ENCODE peak calls at places on chromosome 16, in five cellular contexts. T is foreskin keratinocyte, B is NT2/D1, V is mesenchymal stem cell, L is cardiac muscle cell. M is an unnamed sample.

GRCh38 chr16:4176794-4177438 is 60.7 kb upstream of the ADCY9 start:
- DNase-seq in T (peak; percentile 52), B (no peak), V (peak; percentile 49), L (no peak), M (no peak)

GRCh38 chr16:7025616-7026190 is 306.9 kb upstream of the RBFOX1 start:
- DNase-seq in T (no peak), B (peak; percentile 89), V (no peak), L (peak; percentile 89), M (peak; percentile 39)

GRCh38 chr16:27398894-27399853 is 2.8 kb upstream of the IL21R start:
- DNase-seq in T (no peak), B (no peak), V (no peak), L (no peak), M (no peak)

GRCh38 chr16:4465977-4466779 is 8.2 kb downstream of the NMRAL1 start:
- DNase-seq in T (no peak), B (no peak), V (no peak), L (no peak), M (no peak)

GRCh38 chr16:13798211-13798610 is 121.7 kb upstream of the ERCC4 start:
- DNase-seq in T (no peak), B (no peak), V (no peak), L (no peak), M (no peak)

GRCh38 chr16:19223235-19223847 is 55.3 kb downstream of the SYT17 start:
- DNase-seq in T (peak; percentile 9), B (peak; percentile 50), V (no peak), L (peak; percentile 14), M (no peak)

GRCh38 chr16:70466812-70467090 is 12.4 kb downstream of the FCSK start:
- DNase-seq in T (no peak), B (no peak), V (no peak), L (no peak), M (no peak)

GRCh38 chr16:52450906-52451305 is 96.0 kb downstream of the TOX3 start:
- DNase-seq in T (no peak), B (no peak), V (no peak), L (no peak), M (no peak)

GRCh38 chr16:48409839-48410610 is 24.8 kb upstream of the SIAH1 start:
- DNase-seq in T (peak; percentile 72), B (no peak), V (peak; percentile 93), L (no peak), M (no peak)

GRCh38 chr16:57093845-57094564 is 1.6 kb downstream of the CPNE2 start:
- DNase-seq in T (no peak), B (no peak), V (no peak), L (no peak), M (no peak)

GRCh38 chr16:46629331-46629843 is 8.2 kb upstream of the SHCBP1 start:
- DNase-seq in T (peak; percentile 46), B (no peak), V (peak; percentile 74), L (peak; percentile 18), M (no peak)

GRCh38 chr16:82995927-82996441 is 369.2 kb downstream of the CDH13 start:
- DNase-seq in T (peak; percentile 66), B (no peak), V (peak; percentile 93), L (no peak), M (no peak)

GRCh38 chr16:18932243-18932997 is 6.2 kb upstream of the SMG1 start:
- DNase-seq in T (no peak), B (no peak), V (no peak), L (peak; percentile 32), M (peak; percentile 82)

GRCh38 chr16:58046936-58047335 is 21.4 kb downstream of the MMP15 start:
- DNase-seq in T (no peak), B (no peak), V (no peak), L (no peak), M (no peak)

GRCh38 chr16:333406-334094 is 19.0 kb downstream of the AXIN1 start:
- DNase-seq in T (no peak), B (no peak), V (no peak), L (no peak), M (no peak)

GRCh38 chr16:8975039-8975438 is 11.3 kb upstream of the USP7 start:
- DNase-seq in T (no peak), B (no peak), V (no peak), L (no peak), M (no peak)

GRCh38 chr16:20956319-20956718 is 55.7 kb downstream of the LYRM1 start:
- DNase-seq in T (no peak), B (no peak), V (peak; percentile 18), L (no peak), M (no peak)

GRCh38 chr16:28217326-28217725 is 5.6 kb upstream of the XPO6 start:
- DNase-seq in T (no peak), B (no peak), V (no peak), L (no peak), M (no peak)

GRCh38 chr16:51507286-51507685 is 356.2 kb upstream of the SALL1 start:
- DNase-seq in T (no peak), B (no peak), V (no peak), L (no peak), M (no peak)

GRCh38 chr16:23952128-23953041 is 116.6 kb downstream of the PRKCB start:
- DNase-seq in T (no peak), B (peak; percentile 23), V (no peak), L (peak; percentile 39), M (no peak)

GRCh38 chr16:65312071-65312470 is 190.2 kb upstream of the CDH11 start:
- DNase-seq in T (no peak), B (no peak), V (peak; percentile 35), L (no peak), M (no peak)

GRCh38 chr16:57699481-57699880 is 4.9 kb downstream of the DRC7 start:
- DNase-seq in T (no peak), B (no peak), V (no peak), L (no peak), M (no peak)

GRCh38 chr16:49458656-49459445 is 85.2 kb downstream of the C16orf78 start:
- DNase-seq in T (no peak), B (no peak), V (no peak), L (no peak), M (peak; percentile 34)

GRCh38 chr16:8951447-8952280 is 12.0 kb downstream of the USP7 start:
- DNase-seq in T (no peak), B (no peak), V (no peak), L (no peak), M (no peak)

GRCh38 chr16:25855818-25856217 is 164.1 kb downstream of the HS3ST4 start:
- DNase-seq in T (no peak), B (peak; percentile 68), V (no peak), L (no peak), M (no peak)

GRCh38 chr16:79825002-79825401 is 224.5 kb upstream of the MAF start:
- DNase-seq in T (no peak), B (no peak), V (no peak), L (no peak), M (no peak)

GRCh38 chr16:71421911-71422310 is 19.9 kb downstream of the TLE7 start:
- DNase-seq in T (peak; percentile 21), B (no peak), V (no peak), L (peak; percentile 16), M (no peak)

GRCh38 chr16:60413969-60414368 is 1622.3 kb downstream of the CDH8 start:
- DNase-seq in T (no peak), B (peak; percentile 16), V (no peak), L (peak; percentile 36), M (no peak)

GRCh38 chr16:66171578-66171977 is 194.9 kb upstream of the CDH5 start:
- DNase-seq in T (no peak), B (no peak), V (no peak), L (no peak), M (no peak)

GRCh38 chr16:3067929-3068288 is 2.5 kb downstream of the IL32 start:
- DNase-seq in T (no peak), B (no peak), V (no peak), L (no peak), M (no peak)

GRCh38 chr16:55508271-55508921 is 476 bp upstream of the LPCAT2 start:
- DNase-seq in T (no peak), B (no peak), V (no peak), L (no peak), M (no peak)

GRCh38 chr16:22316411-22316811 is 19.2 kb downstream of the POLR3E start:
- DNase-seq in T (no peak), B (no peak), V (no peak), L (no peak), M (no peak)

GRCh38 chr16:85750827-85751641 is at the start of gene C16orf74:
- DNase-seq in T (peak; percentile 45), B (no peak), V (peak; percentile 57), L (peak; percentile 79), M (no peak)

GRCh38 chr16:80283450-80284392 is 257.1 kb upstream of the DYNLRB2 start:
- DNase-seq in T (no peak), B (no peak), V (no peak), L (no peak), M (no peak)

GRCh38 chr16:67451704-67452435 is 20.9 kb downstream of the HSD11B2 start:
- DNase-seq in T (no peak), B (no peak), V (no peak), L (no peak), M (no peak)
- H3K4me1 ChIP-seq in T (no peaks in the 10 kb centered on the region), B (peaks cover 10% of the 10 kb centered on the region), V (peaks cover 12% of the 10 kb centered on the region), L (peaks cover 23% of the 10 kb centered on the region), M (peaks cover 3% of the 10 kb centered on the region)

GRCh38 chr16:84643180-84643583 is 5.1 kb upstream of the KLHL36 start:
- DNase-seq in T (peak; percentile 96), B (no peak), V (peak; percentile 84), L (no peak), M (peak; percentile 96)

GRCh38 chr16:84638195-84638806 is 10.0 kb upstream of the KLHL36 start:
- DNase-seq in T (no peak), B (no peak), V (no peak), L (no peak), M (no peak)

GRCh38 chr16:84641643-84642358 is 6.5 kb upstream of the KLHL36 start:
- DNase-seq in T (no peak), B (no peak), V (no peak), L (no peak), M (no peak)

GRCh38 chr16:84637709-84638108 is 10.6 kb upstream of the KLHL36 start:
- DNase-seq in T (no peak), B (no peak), V (no peak), L (no peak), M (no peak)

GRCh38 chr16:84640145-84640544 is 8.2 kb upstream of the KLHL36 start:
- DNase-seq in T (no peak), B (no peak), V (no peak), L (no peak), M (no peak)
- H3K4me1 ChIP-seq in T (peaks cover 26% of the 10 kb centered on the region), B (peaks cover 2% of the 10 kb centered on the region), V (peaks cover 30% of the 10 kb centered on the region), L (no peaks in the 10 kb centered on the region), M (peaks cover 41% of the 10 kb centered on the region)

GRCh38 chr16:86753399-86753798 is 175.1 kb downstream of the FOXL1 start:
- DNase-seq in T (no peak), B (no peak), V (no peak), L (no peak), M (peak; percentile 21)
- H3K4me1 ChIP-seq in T (peaks cover 5% of the 10 kb centered on the region), B (peaks cover 20% of the 10 kb centered on the region), V (peaks cover 15% of the 10 kb centered on the region), L (no peaks in the 10 kb centered on the region), M (peaks cover 6% of the 10 kb centered on the region)

DNA sequence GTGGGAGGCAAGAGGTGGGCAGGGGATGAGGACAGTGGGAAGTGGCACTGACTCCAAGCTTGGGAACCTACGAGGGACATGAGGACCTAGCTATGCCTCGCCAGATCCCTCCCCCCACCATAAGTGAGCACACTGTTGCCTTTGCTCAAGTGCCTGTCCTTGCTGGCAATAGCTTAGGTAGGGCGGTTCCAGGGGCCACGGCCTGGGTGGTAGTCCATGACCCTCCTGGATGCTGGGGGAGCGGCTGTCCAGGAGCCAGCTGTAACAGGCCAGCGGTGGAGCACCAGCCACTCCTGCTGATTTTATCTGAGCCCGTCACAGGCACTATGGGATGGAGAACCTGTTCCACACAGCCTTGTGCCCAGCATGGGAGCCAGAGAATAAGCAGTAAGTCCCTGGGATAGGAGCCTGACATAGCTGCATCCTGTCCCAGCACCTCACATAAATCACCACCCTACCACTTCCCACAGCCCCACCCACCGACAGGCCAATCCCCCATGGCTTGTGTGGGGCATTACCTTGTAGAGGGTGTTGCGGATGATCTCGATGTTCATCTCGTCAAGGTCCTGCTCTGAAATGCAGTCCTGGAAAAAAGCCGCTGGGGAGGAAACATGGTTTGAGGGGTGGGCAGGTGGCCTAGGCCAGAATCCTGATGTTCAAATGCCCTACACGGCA is 11.8 kb downstream of the HSD11B2 start:
- DNase-seq in T (no peak), B (no peak), V (no peak), L (no peak), M (no peak)
- H3K4me1 ChIP-seq in T (no peaks in the 10 kb centered on the region), B (peaks cover 29% of the 10 kb centered on the region), V (peaks cover 37% of the 10 kb centered on the region), L (no peaks in the 10 kb centered on the region), M (peaks cover 20% of the 10 kb centered on the region)

M was measured in tibial artery.